ENCODE peak calls at places on chromosomes 16 and 17, in ten cellular contexts. Y is cardiac fibroblast; Z is fibroblast of pulmonary artery; F is psoas muscle; C is heart left ventricle; D is AG09309; I is nephron progenitor cell; G is HepG2; L is CD8-positive, alpha-beta T cell; S is IMR-90. Q is an unnamed sample.

GRCh38 chr17:76915840-76916510 is 47.8 kb downstream of the MGAT5B start:
- DNase-seq in G (no peak), F (no peak), I (no peak), C (no peak), Y (no peak), L (no peak), D (no peak), Z (no peak), S (no peak), Q (no peak)

GRCh38 chr17:42779304-42779941 is 987 bp upstream of the WNK4 start:
- DNase-seq in I (no peak), D (no peak), C (no peak), F (no peak), Y (no peak), Z (no peak), G (no peak), S (no peak), L (no peak), Q (no peak)

GRCh38 chr16:66399930-66400329 is 27.2 kb upstream of the BEAN1 start:
- DNase-seq in I (peak), G (no peak), Z (peak), F (no peak), D (no peak), C (peak), S (no peak), L (no peak), Y (peak), Q (no peak)

GRCh38 chr17:32461853-32462617 is 17.7 kb downstream of the PSMD11 start:
- DNase-seq in C (no peak), F (no peak), D (no peak), L (peak), S (peak), Z (peak), Y (peak), G (peak), I (peak), Q (peak)

GRCh38 chr16:61829631-61830030 is 206.6 kb downstream of the CDH8 start:
- DNase-seq in D (no peak), S (no peak), G (no peak), C (no peak), F (no peak), I (no peak), L (no peak), Y (no peak), Z (peak), Q (no peak)

GRCh38 chr16:85557083-85557975 is 55.8 kb upstream of the GSE1 start:
- DNase-seq in C (no peak), Y (no peak), G (peak), S (no peak), F (no peak), I (no peak), L (no peak), D (no peak), Z (peak), Q (no peak)

GRCh38 chr16:84198401-84198800 is 7.4 kb downstream of the ADAD2 start:
- DNase-seq in I (no peak), C (no peak), Y (peak), F (no peak), G (no peak), L (no peak), D (peak), S (peak), Z (peak), Q (no peak)

GRCh38 chr17:62085511-62086408 is 20.7 kb upstream of the MED13 start:
- DNase-seq in Y (peak), G (peak), F (no peak), L (no peak), S (peak), C (no peak), Z (no peak), I (no peak), D (no peak), Q (no peak)

GRCh38 chr16:78523212-78523995 is 423.9 kb downstream of the WWOX start:
- DNase-seq in C (no peak), Y (no peak), F (no peak), D (no peak), G (no peak), L (no peak), S (no peak), Z (no peak), I (peak), Q (no peak)

GRCh38 chr16:57383276-57384247 is 11.3 kb downstream of the CX3CL1 start:
- DNase-seq in S (peak), Y (no peak), C (peak), F (peak), L (no peak), D (no peak), G (peak), I (no peak), Z (peak), Q (no peak)

GRCh38 chr16:23991044-23991443 is 155.3 kb downstream of the PRKCB start:
- DNase-seq in G (no peak), C (no peak), D (no peak), I (no peak), Y (no peak), L (no peak), Z (no peak), F (no peak), S (no peak), Q (no peak)

GRCh38 chr17:51056813-51057510 is 63.7 kb downstream of the SPAG9 start:
- DNase-seq in S (peak), C (no peak), I (peak), L (no peak), Y (peak), F (peak), D (peak), G (peak), Z (peak), Q (no peak)

GRCh38 chr17:5561736-5562135 is 22.6 kb downstream of the NLRP1 start:
- DNase-seq in S (no peak), Y (no peak), G (no peak), Z (no peak), F (no peak), C (no peak), D (no peak), I (no peak), L (no peak), Q (no peak)

GRCh38 chr17:41941158-41941557 is 10.7 kb downstream of the ODAD4 start:
- DNase-seq in Z (no peak), I (no peak), L (no peak), D (no peak), C (no peak), Y (no peak), G (no peak), F (no peak), S (no peak), Q (no peak)

GRCh38 chr17:42421479-42422332 is 1.4 kb downstream of the CAVIN1 start:
- DNase-seq in D (no peak), I (peak), S (peak), G (no peak), C (peak), L (no peak), Y (peak), Z (peak), F (peak), Q (no peak)

GRCh38 chr17:19361975-19362292 is 589 bp downstream of the B9D1 start:
- DNase-seq in G (no peak), Z (no peak), C (no peak), I (no peak), S (no peak), F (no peak), L (no peak), Y (no peak), D (no peak), Q (no peak)

GRCh38 chr16:74224828-74225227 is 71.8 kb upstream of the PSMD7 start:
- DNase-seq in G (no peak), D (no peak), C (no peak), Y (peak), S (peak), F (no peak), I (no peak), L (no peak), Z (peak), Q (no peak)

GRCh38 chr17:78789663-78790181 is 7.6 kb upstream of the CYTH1 start:
- DNase-seq in Y (peak), F (peak), C (peak), I (no peak), Z (peak), D (peak), L (peak), S (peak), G (no peak), Q (no peak)

GRCh38 chr17:10403589-10403988 is 18.2 kb downstream of the MYH8 start:
- DNase-seq in Z (no peak), S (no peak), C (no peak), Y (no peak), I (no peak), F (no peak), G (no peak), L (no peak), D (no peak), Q (no peak)

GRCh38 chr16:65698943-65699342 is 577.1 kb upstream of the CDH11 start:
- DNase-seq in Z (peak), S (no peak), I (no peak), L (no peak), C (no peak), D (peak), Y (no peak), G (no peak), F (no peak), Q (no peak)

DNA sequence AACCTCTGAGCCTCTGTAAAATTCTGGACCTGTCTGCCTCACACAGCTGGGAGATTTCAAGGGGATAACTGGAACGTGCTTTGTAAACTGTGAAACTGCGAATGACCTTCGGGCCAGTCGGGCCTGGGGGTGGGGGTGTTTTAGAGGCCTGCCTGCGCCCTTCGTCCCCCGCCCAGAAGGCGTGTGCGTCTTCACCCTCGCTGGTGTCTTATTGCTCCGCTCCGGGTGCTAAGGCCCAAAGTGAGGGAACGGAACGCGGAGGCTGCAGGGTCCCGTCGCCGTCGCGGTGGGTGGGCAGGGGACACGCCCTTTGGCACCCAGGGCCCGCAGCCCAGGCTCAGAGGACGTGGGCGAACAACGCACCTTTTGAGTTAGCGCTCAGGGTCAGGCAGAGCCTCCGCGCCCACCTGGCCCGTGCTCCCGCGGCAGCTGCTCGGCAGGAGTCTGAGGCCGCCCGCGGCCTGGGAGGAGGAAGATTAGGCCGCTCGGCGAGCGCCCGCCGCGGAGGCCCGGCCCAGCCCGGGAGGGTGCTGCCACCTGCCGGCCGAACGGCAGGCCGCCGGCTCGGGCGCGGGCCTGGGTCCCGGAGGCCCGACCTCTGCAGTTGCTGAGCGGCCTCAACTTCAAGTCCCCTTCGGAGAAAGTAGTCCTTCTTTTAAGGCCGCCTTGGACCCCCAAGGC is 29.7 kb downstream of the DCAKD start:
- DNase-seq in Y (peak), L (peak), Z (peak), C (peak), F (peak), G (peak), I (peak), D (no peak), S (peak), Q (peak)
- TF ChIP-seq CTCF in Y (peak), L (peak), Z (peak), C (peak), F (peak), G (peak), I (peak), D (peak), S (peak), Q (peak)

DNA sequence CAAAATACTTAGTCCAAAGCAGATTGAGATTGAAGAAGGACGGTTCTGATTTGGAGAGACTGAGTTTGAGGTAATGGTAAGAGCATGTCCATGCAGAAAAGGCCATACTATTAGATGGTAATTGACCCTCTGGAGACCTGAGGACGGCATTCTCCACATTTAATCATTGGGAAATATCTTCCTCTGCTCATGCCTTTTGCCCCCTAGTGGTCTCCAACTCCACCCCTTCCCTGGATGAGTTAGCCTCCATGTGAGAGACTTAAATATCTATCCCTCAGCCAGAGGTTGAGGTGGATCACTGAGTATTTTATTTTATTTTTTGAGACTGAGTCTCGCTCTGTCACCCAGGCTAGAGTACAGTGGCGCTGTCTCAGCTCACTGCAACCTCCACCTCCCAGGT is 10.4 kb upstream of the OR3A1 start:
- DNase-seq in Z (no peak), S (no peak), I (no peak), F (no peak), L (no peak), C (no peak), Y (no peak), D (no peak), G (no peak), Q (no peak)
- TF ChIP-seq CTCF in Z (no peak), S (no peak), I (no peak), F (no peak), L (no peak), C (no peak), Y (no peak), D (no peak), G (no peak), Q (no peak)

DNA sequence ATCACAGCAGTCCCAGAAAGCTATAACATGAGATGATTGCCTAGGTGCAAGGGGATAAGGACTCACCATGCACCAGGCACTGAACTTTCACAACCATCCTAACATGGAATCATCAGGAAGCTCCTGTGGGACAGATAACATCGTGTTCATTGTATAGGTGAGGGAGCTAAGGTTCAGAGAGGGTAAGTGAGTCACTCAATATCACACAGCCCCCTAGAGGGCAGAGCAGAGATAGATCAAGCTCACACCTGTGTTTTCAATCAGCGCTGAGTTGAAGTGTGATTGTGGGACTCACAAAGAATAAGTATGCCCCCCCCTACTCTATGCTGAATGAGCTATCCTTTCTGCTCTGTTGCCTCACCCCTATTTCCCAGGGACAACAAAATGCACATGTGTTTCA is 377.7 kb upstream of the ERCC4 start:
- DNase-seq in Y (no peak), F (no peak), G (no peak), I (no peak), L (no peak), D (no peak), C (no peak), S (no peak), Z (no peak), Q (no peak)
- TF ChIP-seq CTCF in Y (no peak), F (no peak), G (no peak), I (no peak), L (no peak), D (no peak), C (no peak), S (no peak), Z (no peak), Q (no peak)

GRCh38 chr17:35740997-35741931 is 9.8 kb downstream of the RASL10B start:
- DNase-seq in S (no peak), Y (no peak), G (no peak), L (no peak), D (no peak), Z (no peak), I (peak), F (no peak), C (no peak), Q (no peak)
- TF ChIP-seq CTCF in S (no peak), Y (no peak), G (no peak), L (no peak), D (no peak), Z (no peak), I (peak), F (no peak), C (no peak), Q (peak)

DNA sequence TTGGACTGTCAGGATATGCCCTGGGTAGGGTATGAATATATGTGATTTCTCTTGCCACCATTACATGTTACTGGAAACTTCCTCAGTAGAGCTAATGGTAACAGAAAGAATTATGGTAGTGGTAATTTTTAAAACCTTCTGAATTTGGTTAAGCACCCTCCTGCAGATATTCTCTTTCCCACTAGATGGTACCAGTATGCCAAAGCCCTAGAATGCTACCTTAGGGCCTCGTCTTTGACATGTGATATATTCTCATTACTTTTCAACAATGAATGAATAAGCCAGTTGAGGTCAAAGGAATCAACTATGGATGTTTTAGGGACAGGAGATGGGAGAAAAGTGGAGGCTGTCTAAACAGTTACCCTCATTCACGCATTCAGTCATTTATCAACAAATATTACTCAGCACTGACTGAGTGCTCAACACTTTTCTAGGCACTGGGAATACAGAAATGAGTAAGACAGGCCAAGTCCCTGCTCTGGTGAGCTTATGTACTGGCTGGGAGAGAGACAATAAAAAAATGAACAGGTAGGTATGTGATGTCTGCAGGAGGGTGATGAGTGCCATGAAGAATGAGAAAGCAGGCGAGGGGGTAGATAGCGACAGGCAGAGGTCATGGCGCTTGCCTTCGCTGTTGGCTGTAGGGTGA is 14.7 kb downstream of the CDH13 start:
- DNase-seq in Y (peak), F (no peak), Z (peak), C (no peak), L (no peak), I (no peak), G (no peak), S (peak), D (no peak), Q (no peak)
- TF ChIP-seq CTCF in Y (peak), F (peak), Z (peak), C (peak), L (peak), I (peak), G (no peak), S (peak), D (peak), Q (no peak)

GRCh38 chr16:59341368-59341767 is 607.3 kb upstream of the GOT2 start:
- DNase-seq in L (no peak), Y (no peak), I (no peak), F (no peak), D (no peak), C (no peak), G (no peak), S (no peak), Z (no peak), Q (no peak)
- TF ChIP-seq CTCF in L (no peak), Y (no peak), I (no peak), F (no peak), D (no peak), C (no peak), G (no peak), S (no peak), Z (no peak), Q (peak)

DNA sequence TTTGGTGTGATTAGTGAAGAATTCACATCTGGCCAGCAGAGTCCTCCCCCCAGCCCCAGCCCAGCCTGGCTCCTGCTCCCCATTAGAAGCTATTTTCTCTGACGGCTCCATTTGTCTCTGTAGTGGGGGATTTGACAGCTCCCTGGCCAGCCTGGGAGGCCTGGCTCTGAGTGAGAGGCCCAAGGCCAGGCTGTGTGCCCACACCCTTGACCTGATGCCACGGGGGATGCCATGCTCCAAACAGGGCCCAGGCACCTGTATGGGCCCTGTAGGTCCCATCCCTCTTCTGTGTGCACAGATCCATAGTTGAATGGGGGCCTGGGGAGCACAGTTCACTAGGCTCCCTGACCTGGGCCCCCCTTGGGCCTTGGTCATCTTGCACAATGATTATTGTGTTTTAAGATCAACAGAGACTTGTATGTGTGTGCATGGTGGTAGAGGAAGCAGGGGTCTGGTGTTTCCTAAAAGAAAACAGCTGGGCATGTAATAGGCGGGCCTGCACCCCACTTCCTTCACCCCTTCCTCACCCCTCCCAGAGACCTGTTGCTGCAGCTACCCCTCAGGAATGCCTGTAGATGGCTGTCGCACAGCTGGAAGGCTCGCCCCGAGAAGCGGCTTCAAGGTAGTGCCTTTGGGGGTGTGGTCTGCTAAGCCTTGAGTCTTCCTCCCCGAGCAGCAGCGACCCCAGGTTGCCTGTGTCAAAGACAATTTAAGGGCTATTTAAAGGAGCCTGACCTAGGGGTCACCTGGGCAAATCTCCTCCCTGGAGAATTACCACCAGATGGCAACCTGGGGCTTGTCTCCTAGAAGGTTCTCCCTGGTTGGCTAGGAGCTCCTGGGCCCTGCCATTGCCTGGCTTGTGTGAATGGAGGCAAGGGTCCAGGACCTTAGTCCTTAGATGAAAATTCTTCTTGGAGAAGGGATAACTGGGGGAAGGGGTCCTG is 51.0 kb upstream of the TAC4 start:
- DNase-seq in G (peak), D (no peak), Z (peak), S (no peak), C (no peak), I (peak), F (no peak), L (no peak), Y (peak), Q (no peak)
- TF ChIP-seq CTCF in G (peak), D (peak), Z (no peak), S (no peak), C (no peak), I (peak), F (no peak), L (no peak), Y (no peak), Q (peak)

GRCh38 chr16:25575363-25575762 is 116.4 kb upstream of the HS3ST4 start:
- DNase-seq in F (no peak), S (no peak), C (no peak), D (no peak), Y (no peak), L (no peak), G (no peak), Z (no peak), I (no peak), Q (no peak)

GRCh38 chr16:25568991-25569390 is 122.8 kb upstream of the HS3ST4 start:
- DNase-seq in F (no peak), Y (no peak), G (no peak), I (no peak), C (no peak), D (no peak), S (no peak), L (no peak), Z (no peak), Q (no peak)

GRCh38 chr16:25570131-25570530 is 121.6 kb upstream of the HS3ST4 start:
- DNase-seq in D (no peak), C (no peak), L (no peak), G (no peak), Y (no peak), S (no peak), F (no peak), Z (no peak), I (no peak), Q (no peak)
- TF ChIP-seq CTCF in D (no peak), C (no peak), L (no peak), G (no peak), Y (no peak), S (no peak), F (no peak), Z (no peak), I (no peak), Q (no peak)

Q was measured in progenitor cell of endocrine pancreas.